ENCODE peak calls at places on chromosomes 12 and 14, in ten cellular contexts. D is fibroblast of lung, H is AG04450, V is mesendoderm, X is GM23338, Q is iPS DF 6.9, K is GM23248, O is Panc1, M is IMR-90, Z is right lobe of liver. N is an unnamed sample. For H3K27me3, the result is how much of the 10 kb centered on the place peaks cover.

GRCh38 chr14:78007160-78007559 is 163.0 kb upstream of the NRXN3 start:
- DNase-seq in D (peak), H (no peak), V (no peak), X (no peak), Q (no peak), K (peak), O (no peak), M (no peak), Z (no peak), N (no peak)

GRCh38 chr12:68924546-68924945 is 8.4 kb downstream of the CPM start:
- DNase-seq in D (no peak), H (no peak), V (no peak), X (no peak), Q (no peak), K (no peak), O (no peak), M (no peak), Z (no peak), N (no peak)

GRCh38 chr14:92552066-92552465 is 38.5 kb downstream of the RIN3 start:
- DNase-seq in D (no peak), H (no peak), V (no peak), X (no peak), Q (no peak), K (no peak), O (no peak), M (no peak), Z (no peak), N (no peak)

GRCh38 chr12:25017336-25017735 is 68.4 kb upstream of the BCAT1 start:
- DNase-seq in D (no peak), H (no peak), V (no peak), X (no peak), Q (no peak), K (no peak), O (no peak), M (peak), Z (no peak), N (no peak)

GRCh38 chr14:76908834-76909233 is 82.6 kb downstream of the LRRC74A start:
- DNase-seq in D (no peak), H (no peak), V (no peak), X (no peak), Q (no peak), K (no peak), O (no peak), M (no peak), Z (no peak), N (no peak)

GRCh38 chr12:45781080-45781479 is 51.6 kb downstream of the ARID2 start:
- DNase-seq in D (no peak), H (no peak), V (no peak), X (no peak), Q (no peak), K (no peak), O (no peak), M (no peak), Z (no peak), N (no peak)

GRCh38 chr12:122006186-122006926 is 15.3 kb upstream of the BCL7A start:
- DNase-seq in D (no peak), H (no peak), V (no peak), X (no peak), Q (no peak), K (no peak), O (no peak), M (no peak), Z (no peak), N (no peak)

GRCh38 chr14:35416108-35416750 is 11.7 kb upstream of the NFKBIA start:
- DNase-seq in D (peak), H (no peak), V (no peak), X (no peak), Q (no peak), K (no peak), O (no peak), M (no peak), Z (no peak), N (no peak)

GRCh38 chr12:117294206-117294605 is 67.2 kb downstream of the NOS1 start:
- DNase-seq in D (no peak), H (no peak), V (peak), X (peak), Q (no peak), K (no peak), O (no peak), M (no peak), Z (no peak), N (no peak)

GRCh38 chr14:103806805-103807204 is 40.6 kb downstream of the PPP1R13B start:
- DNase-seq in D (no peak), H (no peak), V (no peak), X (no peak), Q (no peak), K (no peak), O (no peak), M (no peak), Z (no peak), N (no peak)

GRCh38 chr12:38138225-38139221 is 178.1 kb upstream of the ALG10B start:
- DNase-seq in D (peak), H (peak), V (peak), X (peak), Q (peak), K (peak), O (peak), M (peak), Z (peak), N (peak)

DNA sequence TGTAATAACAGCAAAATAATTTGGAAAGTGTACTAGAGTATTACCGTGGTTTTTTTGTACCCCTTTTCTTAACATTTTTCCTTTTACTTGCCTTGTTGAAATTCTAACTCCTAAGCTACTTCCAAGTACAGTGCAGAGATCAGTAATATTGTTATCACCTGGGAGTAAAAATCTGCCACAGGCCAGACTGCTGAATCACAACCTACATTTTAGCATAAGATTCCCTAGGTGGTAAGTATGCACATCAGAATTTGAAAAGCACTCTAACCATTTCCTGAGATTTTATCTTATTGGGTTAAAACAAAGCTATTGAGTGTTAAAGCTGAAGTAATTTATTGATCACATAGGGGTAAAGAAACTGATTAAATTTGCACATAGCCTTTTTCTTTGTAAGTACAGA is 55.2 kb upstream of the KCNH3 start:
- DNase-seq in D (peak), H (no peak), V (peak), X (peak), Q (no peak), K (no peak), O (no peak), M (no peak), Z (no peak), N (no peak)
- H3K27ac ChIP-seq in D (no peak), H (no peak), V (no peak), X (peak), Q (no peak), K (no peak), O (no peak), M (no peak), Z (no peak), N (no peak)

DNA sequence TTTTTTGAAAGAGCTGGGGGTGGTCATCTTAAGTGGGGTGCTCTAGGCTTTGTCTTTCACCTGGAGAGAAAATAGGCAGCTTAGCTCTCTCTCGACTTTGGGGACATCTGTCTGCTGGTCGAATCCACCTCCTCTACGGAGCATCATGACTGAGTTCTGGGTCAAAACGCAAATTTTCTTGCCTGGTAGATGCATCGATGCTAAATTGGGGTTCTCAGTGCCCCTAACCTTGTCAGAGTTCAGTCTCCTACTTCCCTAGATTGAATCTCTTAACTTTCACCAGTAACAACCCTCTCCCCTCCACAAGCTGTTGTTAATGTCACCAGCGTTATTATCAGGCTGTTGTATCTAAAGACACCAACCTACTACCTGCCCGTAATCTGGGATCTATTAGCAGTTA is 682 bp downstream of the FLRT2 start:
- DNase-seq in D (no peak), H (no peak), V (no peak), X (no peak), Q (no peak), K (peak), O (no peak), M (no peak), Z (no peak), N (no peak)
- H3K27me3 ChIP-seq in D (under half), H (under half), V (under half), X (half or more), Q (under half), K (under half), O (under half), M (under half), Z (under half), N (under half)

GRCh38 chr12:42475055-42475454 is 114.5 kb downstream of the PRICKLE1 start:
- DNase-seq in D (no peak), H (no peak), V (no peak), X (no peak), Q (no peak), K (no peak), O (no peak), M (no peak), Z (no peak), N (no peak)

GRCh38 chr12:42473561-42473960 is 116.0 kb downstream of the PRICKLE1 start:
- DNase-seq in D (no peak), H (no peak), V (no peak), X (no peak), Q (no peak), K (no peak), O (no peak), M (no peak), Z (no peak), N (no peak)

GRCh38 chr12:42469355-42470006 is 120.1 kb downstream of the PRICKLE1 start:
- DNase-seq in D (no peak), H (no peak), V (no peak), X (no peak), Q (no peak), K (no peak), O (no peak), M (no peak), Z (no peak), N (no peak)

GRCh38 chr12:42474391-42474790 is 115.2 kb downstream of the PRICKLE1 start:
- DNase-seq in D (peak), H (no peak), V (no peak), X (no peak), Q (no peak), K (peak), O (peak), M (peak), Z (no peak), N (no peak)

GRCh38 chr12:42473130-42473529 is 116.4 kb downstream of the PRICKLE1 start:
- DNase-seq in D (peak), H (no peak), V (no peak), X (no peak), Q (no peak), K (peak), O (no peak), M (peak), Z (no peak), N (no peak)
- H3K27ac ChIP-seq in D (no peak), H (no peak), V (no peak), X (no peak), Q (no peak), K (peak), O (no peak), M (peak), Z (no peak), N (no peak)

GRCh38 chr12:123962530-123962929 is 10.1 kb downstream of the CCDC92 start:
- DNase-seq in D (no peak), H (no peak), V (no peak), X (no peak), Q (no peak), K (no peak), O (no peak), M (no peak), Z (no peak), N (no peak)
- H3K27me3 ChIP-seq in D (under half), H (under half), V (under half), X (half or more), Q (half or more), K (under half), O (under half), M (under half), Z (under half), N (under half)

DNA sequence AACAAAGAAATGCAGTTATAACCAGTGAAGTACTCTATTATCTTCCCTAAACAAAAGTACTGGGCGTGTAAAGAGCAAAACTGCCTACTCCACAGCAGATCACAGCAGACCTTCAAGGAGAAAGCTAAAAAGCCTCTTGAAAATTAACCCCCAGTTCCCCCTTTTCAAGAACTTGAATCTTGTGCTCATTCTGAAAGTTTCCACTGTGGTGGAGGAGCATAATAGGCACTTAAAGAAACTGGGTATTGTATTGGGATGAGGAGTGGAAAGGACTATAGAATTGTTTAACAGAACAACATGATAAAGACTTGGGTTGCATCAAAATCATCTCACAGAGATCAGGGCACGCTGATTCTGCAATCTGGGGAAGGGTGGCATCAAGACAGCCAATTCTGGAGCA is 51.1 kb downstream of the SLC25A47 start:
- DNase-seq in D (no peak), H (no peak), V (no peak), X (no peak), Q (no peak), K (no peak), O (no peak), M (no peak), Z (no peak), N (no peak)
- H3K27ac ChIP-seq in D (peak), H (no peak), V (peak), X (peak), Q (no peak), K (peak), O (no peak), M (peak), Z (peak), N (no peak)

N was measured in stomach.